ENCODE peak calls at places on chromosomes 5 and 9, in four cellular contexts. O is A549, J is K562, G is HepG2. Y is an unnamed sample.

GRCh38 chr9:1157836-1158235 is 107.7 kb downstream of the DMRT2 start:
- DNase-seq in O (no peak), J (no peak), G (no peak), Y (no peak)

GRCh38 chr5:175797521-175798038 is 73.8 kb upstream of the CPLX2 start:
- DNase-seq in O (peak), J (no peak), G (peak), Y (peak)

GRCh38 chr5:1431021-1431811 is 14.0 kb downstream of the SLC6A3 start:
- DNase-seq in O (no peak), J (no peak), G (no peak), Y (no peak)

GRCh38 chr5:14581333-14581890 is at the start of gene OTULINL:
- DNase-seq in O (peak), J (peak), G (peak), Y (peak)

GRCh38 chr5:30279237-30279636 is 914.2 kb upstream of the CDH6 start:
- DNase-seq in O (no peak), J (no peak), G (no peak), Y (no peak)

GRCh38 chr9:134344068-134344820 is 18.0 kb downstream of the RXRA start:
- DNase-seq in O (no peak), J (peak), G (no peak), Y (no peak)

GRCh38 chr5:35926389-35927051 is 11.9 kb downstream of the CAPSL start:
- DNase-seq in O (peak), J (peak), G (peak), Y (peak)

GRCh38 chr5:56078675-56079500 is 84.1 kb upstream of the IL6ST start:
- DNase-seq in O (no peak), J (no peak), G (peak), Y (no peak)

GRCh38 chr5:79236970-79237734 is 1.2 kb downstream of the JMY start:
- DNase-seq in O (peak), J (peak), G (peak), Y (no peak)

GRCh38 chr9:81557957-81558791 is 131.2 kb downstream of the TLE1 start:
- DNase-seq in O (no peak), J (no peak), G (no peak), Y (no peak)
- H3K27ac ChIP-seq in O (peak), J (no peak), G (no peak), Y (no peak)

DNA sequence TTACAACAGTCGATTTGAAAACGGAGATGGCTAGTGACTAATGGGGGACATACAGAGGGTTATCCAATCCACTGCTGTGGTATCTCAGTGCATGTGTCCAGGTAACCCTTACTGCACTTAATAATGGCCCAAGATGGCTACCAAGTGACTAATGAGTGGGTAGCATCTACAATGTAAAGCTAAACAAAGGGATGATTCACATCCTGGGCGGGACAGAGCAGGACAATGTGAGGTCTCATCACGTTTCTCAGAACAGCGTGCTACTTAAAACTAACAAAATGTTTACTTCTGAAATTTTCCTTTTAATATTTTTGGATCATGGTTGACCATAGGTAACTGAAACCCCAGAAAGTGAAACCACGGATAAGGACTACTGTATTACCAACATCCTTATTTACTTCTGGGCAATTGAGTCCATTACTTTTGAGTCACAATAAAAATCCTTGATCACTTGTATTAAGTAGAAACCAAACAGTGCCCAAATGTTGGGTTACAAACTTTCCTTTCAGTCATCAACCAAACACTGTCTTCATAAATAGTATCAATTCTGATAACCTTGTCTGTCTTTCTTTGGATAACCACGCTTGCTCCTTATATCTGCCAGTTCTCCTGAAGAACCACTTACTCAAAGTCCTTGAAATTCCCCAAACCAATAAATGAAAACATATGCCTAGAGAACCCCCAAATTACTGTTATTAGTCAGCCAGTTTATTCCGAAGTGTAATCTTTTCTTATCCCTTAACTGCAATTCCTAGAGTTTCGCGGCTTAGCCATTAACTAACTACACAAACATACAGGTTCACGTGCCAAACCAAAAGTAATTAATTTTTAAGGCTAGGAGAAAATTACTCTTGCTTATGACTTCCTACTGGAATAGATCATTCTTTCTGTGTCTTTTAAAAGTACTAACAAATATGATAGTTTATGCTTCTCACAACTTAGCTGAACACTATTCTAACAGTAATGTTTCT is 59.7 kb downstream of the ELL2 start:
- DNase-seq in O (peak), J (no peak), G (no peak), Y (no peak)
- TF ChIP-seq PHF8 in O (no peak), J (no peak), G (no peak), Y (no peak)

DNA sequence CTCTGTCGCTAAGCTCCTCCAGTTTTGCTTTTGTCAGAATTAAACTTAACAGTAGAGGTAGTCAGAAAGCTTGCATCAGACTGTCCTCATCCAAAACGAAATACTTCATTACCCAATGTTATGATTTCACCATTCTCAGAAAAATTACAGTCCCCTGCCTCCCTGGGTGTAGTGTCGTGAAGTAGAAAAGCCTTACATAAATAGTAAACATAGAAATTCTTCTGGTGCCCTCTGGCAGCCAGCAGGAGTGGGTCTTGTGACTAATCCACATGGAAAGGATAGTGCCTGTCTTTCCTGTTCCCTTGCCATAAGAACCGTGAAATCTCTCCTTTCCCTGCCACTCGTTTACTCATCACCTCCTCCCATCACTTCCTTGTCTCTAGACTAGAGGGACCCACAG is 230.6 kb downstream of the GNA14 start:
- DNase-seq in O (peak), J (no peak), G (no peak), Y (no peak)
- H3K27ac ChIP-seq in O (no peak), J (no peak), G (no peak), Y (no peak)

DNA sequence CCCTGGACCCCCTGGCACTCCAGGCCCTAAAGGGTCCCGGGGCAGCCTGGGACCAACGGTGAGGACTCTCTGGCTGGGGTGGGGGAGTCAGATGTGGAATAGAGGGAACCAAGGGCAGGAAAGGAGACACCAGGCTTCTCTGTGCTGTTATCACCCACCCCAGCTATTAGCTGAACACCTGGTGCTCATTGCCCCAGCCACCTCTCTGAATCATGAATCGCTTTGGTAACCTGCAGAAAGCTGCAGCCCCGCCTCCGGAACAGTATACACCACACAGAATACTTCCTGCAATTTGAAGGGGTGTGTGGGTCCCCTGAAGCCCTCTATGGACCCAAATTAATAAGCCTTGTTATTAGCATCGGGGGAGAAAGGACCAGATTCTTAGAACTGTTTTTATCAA is 40.4 kb upstream of the ORM1 start:
- DNase-seq in O (no peak), J (no peak), G (no peak), Y (no peak)
- TF ChIP-seq PHF8 in O (no peak), J (no peak), G (no peak), Y (no peak)

GRCh38 chr5:95884021-95884333 is 61.5 kb upstream of the GLRX start:
- DNase-seq in O (no peak), J (peak), G (no peak), Y (no peak)
- H3K27ac ChIP-seq in O (no peak), J (no peak), G (no peak), Y (no peak)